ENCODE peak calls at places on chromosomes 13 and 19, in six cellular contexts. I is psoas muscle, S is esophagus squamous epithelium, A is pancreas, C is adrenal gland, O is spleen. K is an unnamed sample.

GRCh38 chr19:29247912-29248311 is 35.0 kb upstream of the UQCRFS1 start:
- DNase-seq in I (no peak), S (no peak), A (no peak), C (no peak), O (no peak), K (no peak)

GRCh38 chr19:17751103-17751911 is at the start of gene FCHO1:
- DNase-seq in I (peak; percentile 68), S (peak; percentile 65), A (no peak), C (no peak), O (peak; percentile 95), K (no peak)

GRCh38 chr13:102788683-102789082 is 10.1 kb downstream of the POGLUT2 start:
- DNase-seq in I (no peak), S (no peak), A (no peak), C (no peak), O (no peak), K (no peak)

GRCh38 chr13:107035186-107035585 is 467.2 kb upstream of the ARGLU1 start:
- DNase-seq in I (no peak), S (no peak), A (no peak), C (no peak), O (no peak), K (no peak)

GRCh38 chr19:58468216-58468839 is 1.4 kb downstream of the ZNF324 start:
- DNase-seq in I (no peak), S (no peak), A (no peak), C (no peak), O (no peak), K (no peak)

GRCh38 chr19:45323671-45324081 is 1.0 kb upstream of the CKM start:
- DNase-seq in I (peak; percentile 91), S (no peak), A (no peak), C (no peak), O (no peak), K (no peak)

GRCh38 chr19:39778763-39779162 is at the start of gene LEUTX:
- DNase-seq in I (no peak), S (no peak), A (no peak), C (no peak), O (no peak), K (no peak)

GRCh38 chr13:34513526-34513925 is 428.5 kb upstream of the NBEA start:
- DNase-seq in I (no peak), S (no peak), A (no peak), C (no peak), O (no peak), K (no peak)

GRCh38 chr13:39350461-39350881 is 252.5 kb downstream of the LHFPL6 start:
- DNase-seq in I (no peak), S (no peak), A (no peak), C (no peak), O (no peak), K (no peak)

GRCh38 chr19:51119089-51119488 is 5.6 kb upstream of the SIGLEC9 start:
- DNase-seq in I (no peak), S (no peak), A (no peak), C (no peak), O (no peak), K (no peak)

GRCh38 chr13:25478186-25478585 is 106.4 kb downstream of the ATP8A2 start:
- DNase-seq in I (no peak), S (no peak), A (no peak), C (no peak), O (no peak), K (no peak)

GRCh38 chr19:50564229-50565105 is 3.8 kb downstream of the LRRC4B start:
- DNase-seq in I (peak; percentile 18), S (no peak), A (no peak), C (no peak), O (no peak), K (no peak)

GRCh38 chr13:26483546-26483945 is 73.9 kb upstream of the WASF3 start:
- DNase-seq in I (no peak), S (no peak), A (no peak), C (no peak), O (no peak), K (no peak)

GRCh38 chr13:98175823-98176222 is 1.2 kb downstream of the RNF113B start:
- DNase-seq in I (no peak), S (no peak), A (no peak), C (no peak), O (no peak), K (no peak)

GRCh38 chr19:55467236-55468053 is 2.9 kb upstream of the C19orf85 start:
- DNase-seq in I (peak; percentile 83), S (no peak), A (no peak), C (peak; percentile 61), O (peak; percentile 93), K (peak; percentile 65)

GRCh38 chr13:20174656-20175405 is 14.0 kb upstream of the GJA3 start:
- DNase-seq in I (peak; percentile 74), S (peak; percentile 58), A (peak; percentile 40), C (peak; percentile 93), O (no peak), K (peak; percentile 61)

GRCh38 chr19:47713046-47714021 is at the start of gene EHD2:
- DNase-seq in I (peak; percentile 85), S (no peak), A (peak; percentile 53), C (peak; percentile 68), O (peak; percentile 85), K (peak; percentile 81)

GRCh38 chr19:39705578-39706188 is 1.4 kb downstream of the LGALS14 start:
- DNase-seq in I (no peak), S (no peak), A (no peak), C (no peak), O (no peak), K (no peak)

GRCh38 chr19:33005440-33005839 is 33.4 kb downstream of the FAAP24 start:
- DNase-seq in I (no peak), S (no peak), A (no peak), C (no peak), O (no peak), K (no peak)

GRCh38 chr19:15159251-15159650 is 41.5 kb downstream of the NOTCH3 start:
- DNase-seq in I (no peak), S (no peak), A (no peak), C (no peak), O (no peak), K (no peak)

GRCh38 chr19:892243-892996 is 567 bp downstream of the MED16 start:
- DNase-seq in I (no peak), S (no peak), A (peak; percentile 47), C (no peak), O (no peak), K (no peak)

GRCh38 chr19:19348266-19348665 is 27.6 kb downstream of the MAU2 start:
- DNase-seq in I (no peak), S (no peak), A (no peak), C (no peak), O (no peak), K (no peak)

GRCh38 chr13:52848455-52849190 is at the start of gene PCDH8:
- DNase-seq in I (no peak), S (no peak), A (no peak), C (no peak), O (no peak), K (no peak)

GRCh38 chr19:4454952-4455738 is 2.4 kb downstream of the UBXN6 start:
- DNase-seq in I (peak; percentile 70), S (no peak), A (no peak), C (peak; percentile 92), O (no peak), K (peak; percentile 75)

DNA sequence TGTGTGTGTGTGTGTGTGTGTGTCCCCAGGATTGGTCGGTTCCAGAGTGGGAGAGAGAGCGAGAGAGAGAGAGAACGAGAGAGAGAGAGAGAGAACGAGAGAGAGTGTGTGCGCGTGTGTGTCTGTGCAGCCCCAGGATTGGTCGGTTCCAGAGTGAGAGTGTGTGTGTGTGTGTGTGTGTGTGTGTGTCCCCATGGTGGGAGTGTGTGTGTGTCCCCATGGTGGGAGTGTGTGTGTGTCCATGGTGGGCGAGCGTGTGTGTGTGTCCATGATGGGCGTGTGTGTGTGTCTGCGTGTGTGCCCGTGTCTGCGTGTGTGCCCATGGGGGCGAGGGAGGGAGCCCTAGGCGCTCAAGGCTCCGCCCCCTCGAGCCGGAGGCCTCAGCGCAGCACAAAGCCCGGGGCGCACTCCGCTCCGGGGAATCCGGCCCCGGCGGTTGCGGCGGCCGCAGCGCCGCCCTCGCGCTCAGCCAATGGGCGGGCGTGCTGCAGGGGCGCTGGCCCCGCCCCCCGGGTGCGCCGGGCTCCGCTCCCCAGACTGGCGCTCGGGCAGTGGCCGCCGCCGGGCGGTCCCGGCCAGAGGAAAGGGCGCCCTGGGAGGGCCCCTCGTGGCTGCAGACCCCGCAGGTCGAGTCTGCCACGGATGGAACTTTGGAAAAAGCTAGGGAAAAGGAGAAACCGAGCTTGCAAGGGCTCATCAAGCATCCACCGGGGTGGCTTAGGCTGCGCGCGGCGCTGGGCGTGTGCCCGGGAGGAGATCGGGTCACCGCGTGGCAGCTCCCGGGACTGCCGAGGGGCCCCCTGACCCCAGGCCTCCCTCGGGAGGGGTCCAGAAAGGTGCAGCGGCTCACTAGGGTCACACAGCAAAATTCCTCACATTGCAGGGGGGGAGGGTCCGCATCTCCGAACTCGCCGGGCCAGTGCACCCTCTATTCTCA is 96.2 kb downstream of the INSR start:
- DNase-seq in I (peak; percentile 97), S (peak; percentile 42), A (peak; percentile 92), C (peak; percentile 91), O (peak; percentile 98), K (peak; percentile 94)
- TF ChIP-seq CTCF in I (peak; percentile 35), S (peak; percentile 44), A (no peak), C (peak; percentile 44), O (peak; percentile 15), K (peak; percentile 48)

DNA sequence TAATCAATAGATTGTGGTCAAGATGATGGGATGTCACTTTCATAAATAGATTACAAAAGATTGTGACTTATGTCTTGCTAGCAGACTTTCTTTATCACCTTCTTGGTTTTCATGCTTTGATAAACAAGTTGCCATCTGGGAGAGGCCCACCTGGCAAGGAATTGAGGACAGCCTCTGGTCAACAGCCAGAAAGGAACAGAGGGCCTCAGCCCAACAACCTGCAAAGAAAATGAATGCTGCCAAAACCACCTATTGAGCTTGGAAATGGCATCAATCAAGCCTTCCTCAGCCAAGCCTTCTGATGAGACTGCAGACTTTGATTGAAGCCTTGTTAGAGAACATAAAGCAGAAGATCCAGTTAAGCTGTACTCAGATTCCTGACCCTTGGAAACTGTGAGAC is 288.6 kb downstream of the SPRY2 start:
- DNase-seq in I (no peak), S (no peak), A (no peak), C (no peak), O (no peak), K (no peak)
- H3K27ac ChIP-seq in I (no peak overlapping the region), S (no peak overlapping the region), A (no peak overlapping the region), C (no peak overlapping the region), O (no peak overlapping the region), K (no peak overlapping the region)

DNA sequence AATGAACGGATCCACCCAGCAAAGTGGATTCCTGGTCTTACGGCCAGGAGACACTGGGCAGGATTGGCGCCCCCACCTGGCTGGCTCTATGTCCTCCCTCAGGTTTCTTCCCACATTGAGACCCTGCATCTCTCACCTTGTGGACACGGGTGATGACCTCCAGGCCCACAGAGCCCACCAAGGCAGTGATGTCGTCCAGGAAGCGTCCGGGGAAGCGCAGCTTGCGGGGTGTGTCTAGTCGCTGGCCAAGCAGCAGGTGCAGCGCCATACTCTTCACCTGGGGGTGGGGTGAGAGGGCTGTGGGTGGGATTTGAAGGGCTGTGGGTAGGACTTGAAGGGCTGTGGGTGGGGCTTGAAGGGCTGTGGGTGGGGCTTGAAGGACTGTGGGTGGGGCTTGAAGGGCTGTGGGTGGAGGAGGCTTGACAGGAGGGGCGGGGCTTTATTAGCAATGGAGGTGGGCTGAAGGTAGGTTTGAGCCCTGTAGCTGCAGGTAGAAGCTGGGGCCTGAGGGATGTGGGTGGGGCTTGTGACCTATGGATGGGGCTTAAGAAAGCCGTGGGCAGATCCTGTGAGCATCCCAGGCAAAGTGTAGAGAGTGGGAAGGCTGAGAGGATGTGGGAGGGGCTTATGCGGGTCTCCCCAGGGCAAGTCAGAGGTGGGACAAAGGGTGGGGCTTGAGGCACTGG is 12.1 kb upstream of the ANGPTL8 start:
- DNase-seq in I (no peak), S (no peak), A (no peak), C (no peak), O (no peak), K (no peak)
- TF ChIP-seq CTCF in I (no peak), S (no peak), A (no peak), C (no peak), O (no peak), K (no peak)

GRCh38 chr19:35120492-35120891 is 4.9 kb downstream of the FXYD3 start:
- DNase-seq in I (no peak), S (no peak), A (no peak), C (no peak), O (no peak), K (no peak)
- H3K27ac ChIP-seq in I (peak overlapping the region; percentile 30), S (peak overlapping the region; percentile 93), A (no peak overlapping the region), C (no peak overlapping the region), O (peak overlapping the region; percentile 56), K (peak overlapping the region; percentile 52)